ENCODE peak calls at places on chromosomes 13 and 19, in five cellular contexts. O is NCI-H2107; A is thoracic aorta; L is left ventricle myocardium inferior; Y is activated naive CD8-positive, alpha-beta T cell treated with anti-CD3 and anti-CD28 coated beads for 36 hours. M is an unnamed sample.

GRCh38 chr13:28161370-28161769 is 23.0 kb downstream of the PAN3 start:
- DNase-seq in O (no peak), A (no peak), L (no peak), Y (no peak), M (no peak)

GRCh38 chr19:44003461-44004134 is 841 bp downstream of the ZNF230 start:
- DNase-seq in O (no peak), A (no peak), L (no peak), Y (peak; percentile 14), M (peak; percentile 15)

GRCh38 chr19:7888145-7888825 is at the start of gene LRRC8E:
- DNase-seq in O (no peak), A (no peak), L (no peak), Y (peak; percentile 61), M (no peak)

GRCh38 chr19:35065574-35065973 is 24.1 kb downstream of the HPN start:
- DNase-seq in O (no peak), A (no peak), L (no peak), Y (no peak), M (no peak)

GRCh38 chr13:67258482-67258881 is 28.3 kb upstream of the PCDH9 start:
- DNase-seq in O (no peak), A (no peak), L (no peak), Y (no peak), M (no peak)

GRCh38 chr19:10339380-10339960 is at the start of gene ICAM3:
- DNase-seq in O (no peak), A (no peak), L (peak; percentile 32), Y (peak; percentile 73), M (no peak)

GRCh38 chr19:18833849-18834643 is 2.3 kb downstream of the UPF1 start:
- DNase-seq in O (no peak), A (no peak), L (no peak), Y (no peak), M (no peak)

GRCh38 chr13:37148501-37148900 is 43.0 kb upstream of the CSNK1A1L start:
- DNase-seq in O (no peak), A (no peak), L (no peak), Y (no peak), M (no peak)

GRCh38 chr19:41870401-41870873 is 6.6 kb upstream of the CD79A start:
- DNase-seq in O (no peak), A (no peak), L (no peak), Y (no peak), M (no peak)

GRCh38 chr13:22030321-22030720 is 359.4 kb downstream of the FGF9 start:
- DNase-seq in O (no peak), A (no peak), L (no peak), Y (no peak), M (no peak)

GRCh38 chr13:93325303-93326297 is 99.0 kb downstream of the GPC6 start:
- DNase-seq in O (no peak), A (no peak), L (no peak), Y (no peak), M (no peak)

GRCh38 chr19:12793290-12794195 is 2.3 kb downstream of the JUNB start:
- DNase-seq in O (peak; percentile 79), A (no peak), L (peak; percentile 93), Y (peak; percentile 95), M (peak; percentile 92)

GRCh38 chr19:5987077-5987818 is 9.3 kb upstream of the RANBP3 start:
- DNase-seq in O (peak; percentile 66), A (no peak), L (peak; percentile 58), Y (peak; percentile 57), M (peak; percentile 83)

GRCh38 chr19:34244611-34245299 is 9.6 kb upstream of the GARRE1 start:
- DNase-seq in O (no peak), A (no peak), L (no peak), Y (no peak), M (no peak)

GRCh38 chr19:16153582-16154336 is 10.3 kb downstream of the HSH2D start:
- DNase-seq in O (no peak), A (no peak), L (no peak), Y (no peak), M (no peak)

GRCh38 chr13:32206097-32206740 is 108.9 kb downstream of the ZAR1L start:
- DNase-seq in O (no peak), A (no peak), L (no peak), Y (no peak), M (no peak)

GRCh38 chr13:101523154-101523669 is 70.7 kb downstream of the ITGBL1 start:
- DNase-seq in O (no peak), A (no peak), L (no peak), Y (no peak), M (no peak)

GRCh38 chr19:292281-292884 is 1.2 kb upstream of the PLPP2 start:
- DNase-seq in O (no peak), A (no peak), L (no peak), Y (no peak), M (no peak)

GRCh38 chr19:3163230-3163886 is 15.2 kb upstream of the S1PR4 start:
- DNase-seq in O (peak; percentile 50), A (no peak), L (peak; percentile 53), Y (peak; percentile 68), M (peak; percentile 54)

GRCh38 chr19:53942001-53942786 is 20.5 kb upstream of the CACNG8 start:
- DNase-seq in O (no peak), A (no peak), L (no peak), Y (peak; percentile 21), M (no peak)

GRCh38 chr19:46787331-46788100 is 878 bp downstream of the SLC1A5 start:
- DNase-seq in O (no peak), A (no peak), L (peak; percentile 65), Y (peak; percentile 49), M (peak; percentile 57)

GRCh38 chr13:25927363-25927762 is 124.5 kb downstream of the SHISA2 start:
- DNase-seq in O (no peak), A (no peak), L (no peak), Y (no peak), M (no peak)

M was measured in heart right ventricle.